ENCODE peak calls at places on chromosomes 5 and 9, in four cellular contexts. One of them, this sample, is unnamed.

GRCh38 chr5:36147681-36148080 is 4.0 kb downstream of the LMBRD2 start:
- DNase-seq in HCT116: no peak
- DNase-seq in GM23338: no peak
- DNase-seq in H1: no peak
- DNase-seq in this sample: no peak

GRCh38 chr9:73081979-73082657 is 69.5 kb upstream of the ANXA1 start:
- DNase-seq in HCT116: peak; percentile 41
- DNase-seq in GM23338: peak; percentile 84
- DNase-seq in H1: no peak
- DNase-seq in this sample: peak; percentile 74

GRCh38 chr5:176629853-176630680 is at the start of the genes EIF4E1B and SNCB:
- DNase-seq in HCT116: no peak
- DNase-seq in GM23338: peak; percentile 89
- DNase-seq in H1: no peak
- DNase-seq in this sample: no peak

GRCh38 chr5:9284781-9285307 is 261.0 kb downstream of the SEMA5A start:
- DNase-seq in HCT116: no peak
- DNase-seq in GM23338: no peak
- DNase-seq in H1: no peak
- DNase-seq in this sample: no peak

GRCh38 chr5:59069438-59070079 is 486.7 kb downstream of the RAB3C start:
- DNase-seq in HCT116: no peak
- DNase-seq in GM23338: no peak
- DNase-seq in H1: no peak
- DNase-seq in this sample: no peak

GRCh38 chr9:137509198-137509597 is 41.0 kb downstream of the PNPLA7 start:
- DNase-seq in HCT116: no peak
- DNase-seq in GM23338: no peak
- DNase-seq in H1: no peak
- DNase-seq in this sample: no peak

GRCh38 chr9:76302947-76303550 is 91.2 kb downstream of the RFK start:
- DNase-seq in HCT116: peak; percentile 29
- DNase-seq in GM23338: peak; percentile 82
- DNase-seq in H1: no peak
- DNase-seq in this sample: peak; percentile 58

GRCh38 chr5:141529002-141529401 is 40.1 kb downstream of the PCDHGC5 start:
- DNase-seq in HCT116: no peak
- DNase-seq in GM23338: no peak
- DNase-seq in H1: no peak
- DNase-seq in this sample: no peak

GRCh38 chr5:36875789-36876388 is 680 bp upstream of the NIPBL start:
- DNase-seq in HCT116: peak; percentile 51
- DNase-seq in GM23338: peak; percentile 73
- DNase-seq in H1: no peak
- DNase-seq in this sample: no peak

GRCh38 chr5:94690778-94691177 is 72.3 kb downstream of the SLF1 start:
- DNase-seq in HCT116: no peak
- DNase-seq in GM23338: no peak
- DNase-seq in H1: no peak
- DNase-seq in this sample: no peak

GRCh38 chr5:90294604-90295003 is 115.0 kb downstream of the CETN3 start:
- DNase-seq in HCT116: no peak
- DNase-seq in GM23338: peak; percentile 68
- DNase-seq in H1: no peak
- DNase-seq in this sample: no peak

GRCh38 chr5:136195971-136196577 is 3.1 kb upstream of the SMIM32 start:
- DNase-seq in HCT116: no peak
- DNase-seq in GM23338: no peak
- DNase-seq in H1: no peak
- DNase-seq in this sample: no peak

GRCh38 chr5:68047035-68047434 is 168.5 kb upstream of the PIK3R1 start:
- DNase-seq in HCT116: no peak
- DNase-seq in GM23338: no peak
- DNase-seq in H1: no peak
- DNase-seq in this sample: no peak

GRCh38 chr5:86880785-86881492 is 263.2 kb downstream of the COX7C start:
- DNase-seq in HCT116: peak; percentile 81
- DNase-seq in GM23338: peak; percentile 92
- DNase-seq in H1: peak; percentile 60
- DNase-seq in this sample: peak; percentile 28

GRCh38 chr9:137297966-137298365 is 4.1 kb downstream of the NRARP start:
- DNase-seq in HCT116: no peak
- DNase-seq in GM23338: no peak
- DNase-seq in H1: no peak
- DNase-seq in this sample: no peak

GRCh38 chr9:2043243-2043642 is 28.1 kb downstream of the SMARCA2 start:
- DNase-seq in HCT116: no peak
- DNase-seq in GM23338: no peak
- DNase-seq in H1: no peak
- DNase-seq in this sample: no peak

GRCh38 chr5:120463991-120464626 is at the start of gene PRR16:
- DNase-seq in HCT116: no peak
- DNase-seq in GM23338: peak; percentile 82
- DNase-seq in H1: peak; percentile 13
- DNase-seq in this sample: no peak

GRCh38 chr9:114614373-114614772 is 3.3 kb downstream of the TMEM268 start:
- DNase-seq in HCT116: no peak
- DNase-seq in GM23338: peak; percentile 14
- DNase-seq in H1: no peak
- DNase-seq in this sample: no peak

GRCh38 chr9:25224309-25224708 is 453.9 kb downstream of the TUSC1 start:
- DNase-seq in HCT116: no peak
- DNase-seq in GM23338: peak; percentile 44
- DNase-seq in H1: no peak
- DNase-seq in this sample: no peak

GRCh38 chr5:79947486-79948023 is 43.5 kb downstream of the MTX3 start:
- DNase-seq in HCT116: no peak
- DNase-seq in GM23338: no peak
- DNase-seq in H1: no peak
- DNase-seq in this sample: no peak

GRCh38 chr5:50766042-50766441 is 99.6 kb downstream of the PARP8 start:
- DNase-seq in HCT116: no peak
- DNase-seq in GM23338: no peak
- DNase-seq in H1: no peak
- DNase-seq in this sample: no peak

GRCh38 chr5:83576341-83576740 is 104.8 kb downstream of the VCAN start:
- DNase-seq in HCT116: no peak
- DNase-seq in GM23338: no peak
- DNase-seq in H1: no peak
- DNase-seq in this sample: no peak

GRCh38 chr5:132684922-132685720 is 11.3 kb downstream of the IL4 start:
- DNase-seq in HCT116: no peak
- DNase-seq in GM23338: no peak
- DNase-seq in H1: no peak
- DNase-seq in this sample: no peak
- TF ChIP-seq POLR2AphosphoS5 in HCT116: no peak
- TF ChIP-seq POLR2AphosphoS5 in GM23338: no peak
- TF ChIP-seq POLR2AphosphoS5 in H1: no peak
- TF ChIP-seq POLR2AphosphoS5 in this sample: no peak

GRCh38 chr5:76082790-76083554 is at the start of gene SV2C:
- DNase-seq in HCT116: no peak
- DNase-seq in GM23338: peak; percentile 50
- DNase-seq in H1: no peak
- DNase-seq in this sample: no peak

GRCh38 chr5:76085286-76085579 is 2.0 kb downstream of the SV2C start:
- DNase-seq in HCT116: no peak
- DNase-seq in GM23338: no peak
- DNase-seq in H1: no peak
- DNase-seq in this sample: no peak

GRCh38 chr5:76084496-76085285 is 1.5 kb downstream of the SV2C start:
- DNase-seq in HCT116: no peak
- DNase-seq in GM23338: peak; percentile 61
- DNase-seq in H1: no peak
- DNase-seq in this sample: no peak

GRCh38 chr5:76083555-76084495 is 642 bp downstream of the SV2C start:
- DNase-seq in HCT116: no peak
- DNase-seq in GM23338: peak; percentile 81
- DNase-seq in H1: no peak
- DNase-seq in this sample: no peak

GRCh38 chr5:76081811-76082783 is 1.1 kb upstream of the SV2C start:
- DNase-seq in HCT116: no peak
- DNase-seq in GM23338: peak; percentile 33
- DNase-seq in H1: no peak
- DNase-seq in this sample: no peak
- TF ChIP-seq EZH2 in HCT116: no peak
- TF ChIP-seq EZH2 in GM23338: peak; percentile 92
- TF ChIP-seq EZH2 in H1: peak; percentile 82
- TF ChIP-seq EZH2 in this sample: no peak

GRCh38 chr9:126376311-126376902 is 49.8 kb downstream of the MVB12B start:
- DNase-seq in HCT116: no peak
- DNase-seq in GM23338: no peak
- DNase-seq in H1: no peak
- DNase-seq in this sample: no peak
- TF ChIP-seq POLR2AphosphoS5 in HCT116: no peak
- TF ChIP-seq POLR2AphosphoS5 in GM23338: no peak
- TF ChIP-seq POLR2AphosphoS5 in H1: no peak
- TF ChIP-seq POLR2AphosphoS5 in this sample: no peak

GRCh38 chr5:173639-174600 is 17.4 kb upstream of the LRRC14B start:
- DNase-seq in HCT116: no peak
- DNase-seq in GM23338: no peak
- DNase-seq in H1: no peak
- DNase-seq in this sample: no peak
- TF ChIP-seq EZH2 in HCT116: no peak
- TF ChIP-seq EZH2 in GM23338: no peak
- TF ChIP-seq EZH2 in H1: no peak
- TF ChIP-seq EZH2 in this sample: no peak

GRCh38 chr5:78361226-78361993 is 993 bp downstream of the SCAMP1 start:
- DNase-seq in HCT116: no peak
- DNase-seq in GM23338: peak; percentile 69
- DNase-seq in H1: no peak
- DNase-seq in this sample: peak; percentile 10
- TF ChIP-seq POLR2AphosphoS5 in HCT116: no peak
- TF ChIP-seq POLR2AphosphoS5 in GM23338: no peak
- TF ChIP-seq POLR2AphosphoS5 in H1: no peak
- TF ChIP-seq POLR2AphosphoS5 in this sample: no peak

GRCh38 chr5:1111727-1112289 is at the start of gene SLC12A7:
- DNase-seq in HCT116: no peak
- DNase-seq in GM23338: peak; percentile 78
- DNase-seq in H1: no peak
- DNase-seq in this sample: no peak
- TF ChIP-seq EZH2 in HCT116: no peak
- TF ChIP-seq EZH2 in GM23338: no peak
- TF ChIP-seq EZH2 in H1: no peak
- TF ChIP-seq EZH2 in this sample: no peak

GRCh38 chr9:88604836-88605499 is 70.0 kb downstream of the NXNL2 start:
- DNase-seq in HCT116: no peak
- DNase-seq in GM23338: no peak
- DNase-seq in H1: no peak
- DNase-seq in this sample: no peak
- TF ChIP-seq POLR2AphosphoS5 in HCT116: no peak
- TF ChIP-seq POLR2AphosphoS5 in GM23338: no peak
- TF ChIP-seq POLR2AphosphoS5 in H1: no peak
- TF ChIP-seq POLR2AphosphoS5 in this sample: no peak

DNA sequence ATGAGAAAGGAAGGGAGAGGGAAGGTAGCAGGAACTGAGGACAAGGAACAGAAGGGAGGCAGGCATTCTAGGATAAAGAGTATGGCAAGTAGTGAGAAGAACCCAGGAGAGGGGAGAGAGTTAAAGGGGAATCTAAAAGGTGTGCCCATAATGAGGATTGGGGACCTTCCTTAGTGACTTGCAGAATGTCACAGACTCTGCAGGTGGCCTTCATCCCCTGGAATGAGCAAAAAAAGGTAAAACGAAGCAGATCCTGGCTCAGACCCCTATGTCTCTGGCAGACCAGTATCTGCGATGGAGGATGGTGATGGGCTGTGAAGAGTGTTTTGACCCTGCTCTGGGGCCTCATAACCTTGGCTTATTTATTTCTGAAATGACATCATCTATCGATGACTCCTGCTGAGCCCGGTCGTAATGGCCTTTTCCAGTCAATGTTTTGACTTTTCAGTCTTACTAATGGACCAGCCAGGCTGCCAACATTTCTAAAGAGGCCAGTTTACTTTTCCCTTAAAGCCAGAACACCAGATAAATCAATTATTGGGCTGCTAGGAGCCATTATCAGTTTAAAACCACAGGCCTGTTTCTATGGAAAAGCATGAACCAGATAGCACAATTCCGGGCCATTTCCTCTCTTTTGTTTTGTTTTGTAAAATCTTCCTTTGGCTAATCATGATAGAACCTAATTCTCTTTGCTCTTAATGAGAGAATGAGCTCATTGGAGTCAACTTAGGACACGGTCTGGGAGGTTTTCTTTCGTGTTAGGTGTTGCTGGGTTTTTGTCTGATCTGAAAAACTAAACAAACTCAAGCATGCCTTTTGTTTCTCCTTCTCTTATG is 3.1 kb downstream of the TMOD1 start:
- DNase-seq in HCT116: no peak
- DNase-seq in GM23338: no peak
- DNase-seq in H1: no peak
- DNase-seq in this sample: no peak
- TF ChIP-seq EZH2 in HCT116: no peak
- TF ChIP-seq EZH2 in GM23338: no peak
- TF ChIP-seq EZH2 in H1: no peak
- TF ChIP-seq EZH2 in this sample: no peak

GRCh38 chr9:121373401-121373769 is 3.3 kb upstream of the STOM start:
- DNase-seq in HCT116: no peak
- DNase-seq in GM23338: no peak
- DNase-seq in H1: no peak
- DNase-seq in this sample: no peak

GRCh38 chr9:121372239-121372562 is 2.2 kb upstream of the STOM start:
- DNase-seq in HCT116: no peak
- DNase-seq in GM23338: no peak
- DNase-seq in H1: no peak
- DNase-seq in this sample: no peak

GRCh38 chr9:121369595-121370265 is at the start of gene STOM:
- DNase-seq in HCT116: no peak
- DNase-seq in GM23338: peak; percentile 73
- DNase-seq in H1: no peak
- DNase-seq in this sample: no peak

GRCh38 chr9:121371495-121371911 is 1.5 kb upstream of the STOM start:
- DNase-seq in HCT116: no peak
- DNase-seq in GM23338: no peak
- DNase-seq in H1: no peak
- DNase-seq in this sample: no peak

DNA sequence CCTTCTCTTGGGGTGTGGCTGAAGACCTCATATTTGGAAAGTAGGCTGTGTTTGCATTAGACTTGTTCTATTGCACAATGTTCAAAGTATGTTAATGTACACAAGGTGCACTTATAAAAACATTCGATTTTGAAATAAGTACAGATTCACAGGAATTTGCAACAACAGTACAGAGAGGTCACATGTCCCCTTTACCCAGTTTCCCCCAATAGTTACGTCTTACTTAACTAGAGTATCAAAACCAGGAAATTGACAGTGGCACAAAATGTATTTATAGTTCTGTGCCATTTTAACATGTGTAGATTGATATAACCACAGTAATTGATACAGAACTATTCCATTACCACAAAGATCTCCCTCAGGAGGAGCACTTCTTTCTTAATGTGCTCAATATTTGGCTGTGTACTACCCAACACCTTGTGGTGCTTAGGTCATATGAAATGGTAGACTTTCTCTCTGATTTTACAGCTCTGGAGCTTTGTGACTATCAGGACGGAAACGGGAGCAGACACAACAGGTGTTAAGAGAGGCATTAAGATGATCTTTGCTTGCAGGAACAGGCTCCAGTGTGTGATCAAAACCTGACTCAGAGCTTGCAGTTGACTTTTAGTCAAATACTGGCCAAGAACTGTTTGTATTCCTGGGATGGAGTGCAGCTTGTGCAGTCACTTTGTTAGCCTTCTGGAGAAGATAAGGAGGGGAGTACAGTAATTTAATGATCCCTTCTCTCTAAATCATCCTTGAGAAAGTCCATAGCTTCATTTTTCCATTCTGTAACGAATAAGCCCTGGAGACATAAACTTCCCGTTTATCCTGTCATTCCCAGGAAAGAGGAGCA is 2.7 kb upstream of the STOM start:
- DNase-seq in HCT116: no peak
- DNase-seq in GM23338: no peak
- DNase-seq in H1: no peak
- DNase-seq in this sample: no peak
- TF ChIP-seq POLR2AphosphoS5 in HCT116: no peak
- TF ChIP-seq POLR2AphosphoS5 in GM23338: no peak
- TF ChIP-seq POLR2AphosphoS5 in H1: no peak
- TF ChIP-seq POLR2AphosphoS5 in this sample: no peak